ENCODE peak calls at places on chromosomes 4 and X, in four cellular contexts. X is AG04450, T is breast epithelium, J is left ventricle myocardium inferior. U is an unnamed sample.

GRCh38 chr4:174600391-174600790 is 78.1 kb upstream of the HPGD start:
- DNase-seq in X (no peak), T (no peak), J (no peak), U (no peak)

GRCh38 chr4:185726931-185727330 is 85.1 kb downstream of the SORBS2 start:
- DNase-seq in X (no peak), T (no peak), J (no peak), U (no peak)

GRCh38 chr4:101345596-101346311 is 1.6 kb downstream of the PPP3CA start:
- DNase-seq in X (no peak), T (peak), J (peak), U (no peak)

GRCh38 chr4:106809083-106809482 is 227.0 kb downstream of the DKK2 start:
- DNase-seq in X (no peak), T (no peak), J (no peak), U (no peak)

GRCh38 chr4:88960576-88960975 is 96.4 kb downstream of the FAM13A start:
- DNase-seq in X (no peak), T (no peak), J (no peak), U (no peak)

GRCh38 chr4:20844311-20844710 is 144.1 kb downstream of the PACRGL start:
- DNase-seq in X (no peak), T (no peak), J (no peak), U (no peak)

GRCh38 chrX:72540318-72540717 is 32.3 kb downstream of the HDAC8 start:
- DNase-seq in X (peak), T (no peak), J (no peak), U (peak)

GRCh38 chr4:184693056-184693455 is 40.8 kb downstream of the CENPU start:
- DNase-seq in X (no peak), T (no peak), J (no peak), U (no peak)

GRCh38 chr4:153079824-153080486 is 124.3 kb upstream of the TRIM2 start:
- DNase-seq in X (no peak), T (no peak), J (no peak), U (peak)

GRCh38 chrX:50988649-50989048 is 78.1 kb downstream of the BMP15 start:
- DNase-seq in X (no peak), T (no peak), J (no peak), U (no peak)

GRCh38 chrX:121854614-121854911 is 807.2 kb downstream of the GLUD2 start:
- DNase-seq in X (no peak), T (no peak), J (no peak), U (no peak)

GRCh38 chr4:4995103-4995761 is 24.0 kb downstream of the CYTL1 start:
- DNase-seq in X (peak), T (peak), J (peak), U (peak)

GRCh38 chr4:2850966-2851782 is 7.5 kb downstream of the ADD1 start:
- DNase-seq in X (no peak), T (no peak), J (no peak), U (no peak)

GRCh38 chr4:73731968-73732610 is 8.3 kb upstream of the CXCL8 start:
- DNase-seq in X (no peak), T (no peak), J (no peak), U (no peak)

GRCh38 chr4:140813804-140814203 is 57.6 kb upstream of the TBC1D9 start:
- DNase-seq in X (no peak), T (no peak), J (no peak), U (no peak)

GRCh38 chr4:115107411-115107810 is 6.0 kb downstream of the NDST4 start:
- DNase-seq in X (no peak), T (no peak), J (no peak), U (no peak)

GRCh38 chrX:151878574-151878973 is 34.1 kb upstream of the MAGEA4 start:
- DNase-seq in X (no peak), T (no peak), J (no peak), U (no peak)
- H3K4me3 ChIP-seq in X (no peak), T (no peak), J (no peak), U (no peak)

GRCh38 chr4:178264001-178264400 is 821.8 kb upstream of the AGA start:
- DNase-seq in X (no peak), T (no peak), J (no peak), U (no peak)
- H3K4me3 ChIP-seq in X (no peak), T (no peak), J (no peak), U (no peak)

GRCh38 chr4:37453361-37454262 is 209.1 kb downstream of the NWD2 start:
- DNase-seq in X (no peak), T (peak), J (peak), U (peak)
- H3K4me3 ChIP-seq in X (peak), T (peak), J (peak), U (peak)

DNA sequence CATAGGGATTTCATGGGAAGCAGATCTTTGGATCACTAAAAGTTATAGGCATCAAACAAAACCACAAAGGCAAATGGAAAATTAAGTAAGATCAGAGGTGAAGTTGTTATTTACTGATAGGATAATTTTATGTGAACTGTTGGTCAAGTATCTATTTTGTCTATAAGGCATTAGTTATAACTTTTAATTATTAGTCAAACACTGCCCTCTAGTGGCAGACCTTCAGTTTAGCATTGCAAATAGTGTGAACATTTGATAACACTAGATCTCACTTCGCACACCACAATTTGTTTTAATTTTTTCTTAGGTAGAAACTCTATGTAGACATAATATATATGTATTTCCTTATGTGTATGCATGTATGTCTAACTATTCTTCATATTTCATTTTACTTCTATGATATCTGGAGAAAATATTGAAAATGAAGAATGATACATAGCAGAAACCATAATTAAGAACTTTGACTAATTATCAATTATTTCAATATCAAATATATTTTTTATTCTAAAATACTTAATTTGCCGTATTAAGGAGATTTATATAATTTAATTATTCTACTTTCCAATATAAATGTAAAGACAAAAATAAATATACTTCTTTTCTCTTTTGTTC is 214.5 kb upstream of the TACR3 start:
- DNase-seq in X (peak), T (no peak), J (no peak), U (peak)
- H3K4me3 ChIP-seq in X (no peak), T (no peak), J (no peak), U (no peak)

GRCh38 chr4:15649914-15650545 is 5.1 kb downstream of the FBXL5 start:
- DNase-seq in X (no peak), T (no peak), J (no peak), U (no peak)
- H3K4me3 ChIP-seq in X (no peak), T (no peak), J (no peak), U (no peak)

DNA sequence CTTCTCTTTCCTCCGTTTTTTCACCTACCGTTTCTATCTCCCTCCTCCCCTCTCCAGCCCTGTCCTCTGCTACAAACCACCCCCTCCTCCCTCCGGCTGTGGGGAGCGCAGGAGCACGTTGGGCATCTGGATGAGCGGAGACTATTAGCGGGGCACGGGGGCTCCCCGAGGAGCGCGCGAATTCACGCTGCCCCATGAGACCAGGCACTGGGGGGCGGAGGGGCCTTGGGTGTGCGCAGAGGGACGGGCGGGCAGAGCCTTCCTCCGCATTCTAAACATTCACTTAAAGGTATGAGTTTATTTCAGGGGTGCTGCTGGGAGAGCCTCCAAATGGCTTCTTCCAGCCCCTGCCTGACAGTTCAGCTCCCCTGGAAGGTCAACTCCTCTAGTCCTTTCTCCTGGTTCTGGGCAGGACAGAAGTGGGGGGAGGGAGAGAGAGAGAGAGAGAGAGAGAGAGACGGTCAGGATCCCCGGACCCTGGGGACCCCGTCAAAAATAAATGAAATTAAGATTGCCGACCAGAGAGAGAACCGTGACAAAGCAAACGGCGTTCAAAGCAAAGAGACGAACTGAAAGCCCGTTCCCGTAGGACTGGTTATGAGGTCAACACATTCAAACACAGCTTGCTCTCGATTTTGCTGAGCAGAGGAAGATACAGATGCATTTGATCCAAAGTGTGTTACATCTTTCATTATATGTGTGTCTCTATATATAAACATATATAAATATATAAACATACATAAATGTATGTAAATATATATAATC is 5.0 kb downstream of the SHOX start:
- DNase-seq in X (no peak), T (peak), J (no peak), U (no peak)
- H3K4me3 ChIP-seq in X (no peak), T (no peak), J (no peak), U (no peak)

GRCh38 chrX:14670819-14671218 is 141.5 kb downstream of the GLRA2 start:
- DNase-seq in X (no peak), T (no peak), J (no peak), U (no peak)
- H3K4me3 ChIP-seq in X (no peak), T (no peak), J (no peak), U (no peak)

GRCh38 chrX:153688071-153688470 is 345 bp downstream of the SLC6A8 start:
- DNase-seq in X (no peak), T (no peak), J (no peak), U (no peak)

GRCh38 chrX:153690466-153690865 is 2.7 kb downstream of the SLC6A8 start:
- DNase-seq in X (no peak), T (no peak), J (no peak), U (no peak)

GRCh38 chrX:153688534-153688899 is 791 bp downstream of the SLC6A8 start:
- DNase-seq in X (no peak), T (no peak), J (no peak), U (no peak)

GRCh38 chrX:153689654-153690465 is 2.1 kb downstream of the SLC6A8 start:
- DNase-seq in X (no peak), T (no peak), J (no peak), U (peak)

DNA sequence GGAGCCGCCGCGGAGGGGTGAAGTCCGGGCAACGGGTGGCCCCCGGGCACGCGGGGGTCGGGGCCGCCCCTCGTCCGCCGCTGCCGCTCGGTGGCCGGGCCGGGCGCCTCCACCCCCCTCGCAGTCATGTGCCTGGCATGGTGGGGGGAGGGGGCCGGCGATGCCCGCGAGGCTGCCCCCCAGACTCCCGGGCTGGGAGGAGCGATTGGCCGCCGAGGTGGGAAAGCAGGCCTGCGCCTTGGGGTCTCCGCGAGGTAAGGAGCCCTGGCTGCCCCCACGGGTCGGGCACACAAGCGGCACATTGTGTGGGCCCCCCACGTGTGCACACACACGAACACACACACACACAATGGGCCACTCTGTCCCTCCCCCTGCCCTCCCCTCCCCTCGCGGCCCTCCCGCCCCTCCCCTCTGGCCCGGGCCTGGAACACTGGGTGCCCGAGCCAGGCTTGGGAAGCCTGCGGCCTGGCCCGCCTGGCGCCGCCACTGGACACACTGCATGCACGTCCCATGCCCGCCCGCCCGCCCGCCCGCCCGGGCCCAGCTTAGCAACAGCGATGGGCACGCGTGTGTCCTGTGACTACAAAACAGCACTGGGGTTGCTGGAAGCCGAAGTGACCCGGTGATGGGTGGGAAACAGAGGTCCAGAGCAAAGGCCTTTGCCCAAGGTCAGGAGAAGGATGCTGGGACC is 1.3 kb downstream of the SLC6A8 start:
- DNase-seq in X (no peak), T (peak), J (peak), U (no peak)
- H3K4me3 ChIP-seq in X (peak), T (peak), J (peak), U (peak)

U was measured in trophoblast cell.